ENCODE peak calls at places on chromosomes 1 and 21, in nine cellular contexts. W, C, Q, K, M, Z, U, B and D are unnamed samples. For H3K9me3, the result is how much of the 10 kb centered on the place peaks cover.

GRCh38 chr21:17612023-17612564 is 607 bp downstream of the BTG3 start:
- DNase-seq in K (peak), B (peak), M (peak), W (no peak), Q (peak), Z (peak), U (peak), C (peak), D (no peak)

GRCh38 chr1:85629532-85629920 is 49.0 kb downstream of the CCN1 start:
- DNase-seq in Z (peak), B (no peak), K (no peak), C (no peak), M (no peak), Q (peak), U (peak), W (no peak), D (no peak)

GRCh38 chr1:71843023-71843422 is 439.3 kb downstream of the NEGR1 start:
- DNase-seq in W (no peak), M (no peak), C (no peak), K (no peak), B (no peak), U (no peak), Q (no peak), Z (no peak), D (no peak)

GRCh38 chr21:32096411-32096810 is 182.4 kb downstream of the MIS18A start:
- DNase-seq in B (peak), M (no peak), K (no peak), W (no peak), U (peak), C (peak), Z (peak), Q (no peak), D (no peak)

GRCh38 chr1:216531308-216532239 is 108.3 kb upstream of the USH2A start:
- DNase-seq in M (peak), B (no peak), C (no peak), U (peak), Q (peak), Z (no peak), W (no peak), K (no peak), D (no peak)

GRCh38 chr1:106956721-106957120 is 99.8 kb upstream of the PRMT6 start:
- DNase-seq in C (no peak), W (no peak), Z (no peak), B (no peak), U (peak), M (no peak), Q (peak), K (no peak), D (no peak)

GRCh38 chr1:19661721-19662228 is 2.9 kb upstream of the HTR6 start:
- DNase-seq in C (no peak), U (peak), B (no peak), Q (peak), K (no peak), M (no peak), W (peak), Z (peak), D (no peak)

GRCh38 chr1:41983451-41983850 is 64.7 kb upstream of the HIVEP3 start:
- DNase-seq in K (no peak), M (peak), Q (peak), Z (no peak), U (no peak), C (no peak), B (no peak), W (no peak), D (no peak)

GRCh38 chr1:32142446-32143301 is 34.8 kb downstream of the KPNA6 start:
- DNase-seq in K (peak), Q (peak), Z (peak), B (no peak), U (peak), W (peak), M (peak), C (no peak), D (no peak)

GRCh38 chr1:206050655-206051235 is 2.2 kb upstream of the RHEX start:
- DNase-seq in K (peak), B (no peak), C (no peak), M (peak), W (no peak), U (no peak), Z (no peak), Q (peak), D (peak)

GRCh38 chr1:195482137-195482536 is 1126.1 kb downstream of the KCNT2 start:
- DNase-seq in Z (no peak), M (no peak), U (no peak), Q (no peak), C (no peak), B (no peak), W (no peak), K (no peak), D (no peak)

GRCh38 chr1:36123357-36123756 is 1.7 kb downstream of the COL8A2 start:
- DNase-seq in Q (peak), M (no peak), B (no peak), K (peak), U (no peak), W (no peak), C (no peak), Z (no peak), D (no peak)

GRCh38 chr21:38569733-38570132 is 71.5 kb upstream of the ERG start:
- DNase-seq in Z (no peak), M (no peak), K (no peak), C (no peak), U (no peak), B (no peak), Q (no peak), W (no peak), D (no peak)

GRCh38 chr1:179014123-179014522 is 11.6 kb upstream of the FAM20B start:
- DNase-seq in B (no peak), W (no peak), Q (no peak), K (no peak), Z (no peak), C (no peak), M (no peak), U (no peak), D (no peak)

GRCh38 chr1:3042481-3042880 is 21.2 kb downstream of the ACTRT2 start:
- DNase-seq in M (no peak), Q (no peak), B (no peak), W (no peak), U (no peak), K (no peak), C (no peak), Z (no peak), D (no peak)

GRCh38 chr21:39885119-39885848 is 18.0 kb downstream of the PCP4 start:
- DNase-seq in U (no peak), Z (no peak), C (no peak), Q (peak), W (no peak), K (no peak), M (no peak), B (no peak), D (no peak)

GRCh38 chr1:221800831-221801610 is 59.1 kb upstream of the DUSP10 start:
- DNase-seq in B (no peak), Q (no peak), M (no peak), K (no peak), W (no peak), C (peak), U (no peak), Z (no peak), D (no peak)

GRCh38 chr1:182889997-182890396 is 50.9 kb downstream of the DHX9 start:
- DNase-seq in Q (peak), Z (no peak), C (no peak), M (no peak), W (no peak), B (no peak), U (no peak), K (no peak), D (no peak)

GRCh38 chr1:224298344-224299330 is 31.3 kb downstream of the NVL start:
- DNase-seq in M (no peak), Z (no peak), K (peak), Q (no peak), C (no peak), U (no peak), B (no peak), W (no peak), D (no peak)

GRCh38 chr21:43723648-43724047 is 4.7 kb downstream of the PDXK start:
- DNase-seq in K (no peak), C (no peak), Z (no peak), W (no peak), B (no peak), Q (no peak), U (no peak), M (no peak), D (no peak)

GRCh38 chr1:87335175-87335992 is 6.7 kb downstream of the LMO4 start:
- DNase-seq in Q (peak), Z (no peak), M (peak), B (no peak), U (peak), C (peak), K (peak), W (peak), D (no peak)

GRCh38 chr1:40902634-40902897 is 40.4 kb upstream of the CITED4 start:
- DNase-seq in B (no peak), W (peak), Q (no peak), K (no peak), U (no peak), Z (no peak), M (no peak), C (no peak), D (no peak)

GRCh38 chr1:157135646-157136045 is 2.5 kb downstream of the ETV3 start:
- DNase-seq in Z (no peak), W (peak), C (no peak), B (no peak), K (no peak), U (no peak), M (peak), Q (peak), D (no peak)

GRCh38 chr1:56577859-56578663 is 1.3 kb downstream of the PLPP3 start:
- DNase-seq in C (no peak), B (no peak), U (peak), K (peak), Z (peak), M (peak), Q (peak), W (peak), D (no peak)

GRCh38 chr1:228344631-228345072 is 62.0 kb downstream of the TRIM11 start:
- DNase-seq in C (peak), Q (no peak), U (no peak), B (no peak), K (peak), M (peak), Z (peak), W (no peak), D (no peak)

GRCh38 chr21:19340303-19340702 is 936.7 kb upstream of the TMPRSS15 start:
- DNase-seq in Q (no peak), Z (no peak), B (no peak), W (no peak), M (no peak), U (no peak), K (no peak), C (no peak), D (no peak)

GRCh38 chr21:42252267-42252666 is 33.3 kb downstream of the ABCG1 start:
- DNase-seq in B (no peak), C (no peak), W (no peak), U (no peak), Q (no peak), K (no peak), Z (no peak), M (no peak), D (no peak)
- H3K9me3 ChIP-seq in B (under half), C (under half), W (under half), U (under half), Q (under half), K (under half), Z (under half), M (under half), D (under half)

GRCh38 chr1:26096471-26096870 is 15.2 kb upstream of the PDIK1L start:
- DNase-seq in M (no peak), W (no peak), Z (no peak), U (no peak), C (no peak), K (no peak), Q (no peak), B (no peak), D (no peak)
- H3K4me2 ChIP-seq in M (no peak), W (no peak), Z (no peak), U (no peak), C (no peak), K (no peak), Q (no peak), B (no peak), D (no peak)

GRCh38 chr1:239016337-239016736 is 370.0 kb upstream of the CHRM3 start:
- DNase-seq in C (no peak), B (no peak), M (no peak), W (no peak), U (no peak), K (no peak), Z (no peak), Q (no peak), D (no peak)

GRCh38 chr1:239008568-239008967 is 377.8 kb upstream of the CHRM3 start:
- DNase-seq in Q (no peak), C (no peak), W (no peak), K (no peak), B (no peak), Z (no peak), U (no peak), M (no peak), D (no peak)

GRCh38 chr1:239011382-239011781 is 375.0 kb upstream of the CHRM3 start:
- DNase-seq in B (no peak), U (no peak), K (no peak), Z (no peak), C (no peak), M (no peak), Q (no peak), W (no peak), D (no peak)
- H3K9me3 ChIP-seq in B (under half), U (under half), K (under half), Z (under half), C (under half), M (under half), Q (under half), W (under half), D (under half)

DNA sequence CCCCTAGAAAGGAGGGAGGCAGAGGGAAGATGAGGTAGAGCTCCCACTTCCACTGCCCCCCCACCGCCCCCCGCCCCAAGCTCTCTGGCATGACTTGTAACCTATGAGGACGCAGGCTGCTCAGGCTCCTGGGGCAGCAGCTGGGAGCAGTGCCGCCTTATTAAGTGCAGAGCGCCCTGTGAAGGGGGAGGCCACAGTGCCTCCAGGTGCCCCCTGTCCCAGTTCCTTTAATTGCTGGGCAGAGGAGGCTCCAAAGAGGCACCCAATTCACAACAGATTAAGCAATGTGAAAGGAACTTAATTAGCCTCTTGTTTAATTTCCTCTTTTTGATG is 2.9 kb downstream of the RXFP4 start:
- DNase-seq in Q (no peak), U (no peak), B (no peak), Z (no peak), C (no peak), W (no peak), K (no peak), M (no peak), D (no peak)
- H3K4me2 ChIP-seq in Q (no peak), U (no peak), B (no peak), Z (peak), C (no peak), W (peak), K (no peak), M (no peak), D (no peak)